ENCODE peak calls at places on chromosomes 2 and 18, in six cellular contexts. R is NCI-H69; J is activated naive CD4-positive, alpha-beta T cell treated with anti-CD3 and anti-CD28 coated beads, Interleukin-2, amount 10 ng/mL, durations not matched to agents 7 days and 5 days; I is AG10803; E is NCI-H2081; U is GM23248. F is an unnamed sample.

GRCh38 chr18:48623468-48624220 is 84.8 kb downstream of the CTIF start:
- DNase-seq in J (no peak), R (no peak), E (no peak), U (peak; percentile 86), I (peak; percentile 95), F (peak; percentile 93)

GRCh38 chr2:106130251-106130998 is 63.7 kb downstream of the UXS1 start:
- DNase-seq in J (no peak), I (no peak), R (peak; percentile 30), U (no peak), E (no peak), F (no peak)

GRCh38 chr18:6106116-6106645 is 210.9 kb upstream of the TMEM200C start:
- DNase-seq in R (peak; percentile 21), E (no peak), J (no peak), U (no peak), I (no peak), F (peak; percentile 19)

GRCh38 chr2:156005531-156005930 is 327.0 kb downstream of the NR4A2 start:
- DNase-seq in E (no peak), R (no peak), U (no peak), I (no peak), J (no peak), F (no peak)

GRCh38 chr2:73176205-73176880 is 26.0 kb upstream of the NOTO start:
- DNase-seq in U (peak; percentile 41), J (peak; percentile 27), I (peak; percentile 3), E (no peak), R (peak; percentile 25), F (no peak)

GRCh38 chr2:86808315-86809161 is 17.8 kb upstream of the CD8A start:
- DNase-seq in R (peak; percentile 86), E (peak; percentile 89), I (peak; percentile 58), J (peak; percentile 93), U (peak; percentile 80), F (peak; percentile 69)

GRCh38 chr2:170088776-170089175 is 89.2 kb upstream of the MYO3B start:
- DNase-seq in E (no peak), R (no peak), I (peak; percentile 38), J (no peak), U (peak; percentile 22), F (peak; percentile 33)

GRCh38 chr2:188666503-188666902 is 307.7 kb upstream of the COL3A1 start:
- DNase-seq in I (no peak), J (no peak), U (no peak), R (no peak), E (no peak), F (no peak)

GRCh38 chr2:165470351-165470750 is 853 bp downstream of the CSRNP3 start:
- DNase-seq in U (no peak), I (no peak), E (no peak), R (no peak), J (no peak), F (no peak)

GRCh38 chr2:172931256-172931894 is 144.3 kb upstream of the MAP3K20 start:
- DNase-seq in R (peak; percentile 76), J (no peak), I (no peak), E (no peak), U (peak; percentile 6), F (peak; percentile 83)

GRCh38 chr2:8072907-8073306 is 608.9 kb upstream of the ID2 start:
- DNase-seq in J (no peak), U (no peak), I (no peak), E (no peak), R (no peak), F (no peak)

GRCh38 chr2:42031281-42031680 is 16.5 kb upstream of the PKDCC start:
- DNase-seq in U (peak; percentile 30), I (no peak), R (no peak), E (no peak), J (no peak), F (no peak)

GRCh38 chr2:99487906-99488305 is 1.9 kb downstream of the REV1 start:
- DNase-seq in I (no peak), R (no peak), E (no peak), J (no peak), U (peak; percentile 28), F (no peak)

GRCh38 chr18:34695300-34695699 is 14.8 kb upstream of the DTNA start:
- DNase-seq in I (no peak), U (no peak), R (peak; percentile 97), E (peak; percentile 20), J (no peak), F (no peak)

GRCh38 chr18:58209326-58209725 is 165.3 kb downstream of the NEDD4L start:
- DNase-seq in I (peak; percentile 42), U (peak; percentile 51), J (no peak), E (no peak), R (no peak), F (no peak)

GRCh38 chr18:62767321-62767720 is 52.0 kb downstream of the PHLPP1 start:
- DNase-seq in J (no peak), U (peak; percentile 55), I (peak; percentile 40), E (no peak), R (no peak), F (peak; percentile 31)

GRCh38 chr18:10376735-10377134 is 77.7 kb upstream of the APCDD1 start:
- DNase-seq in I (peak; percentile 29), J (no peak), U (no peak), E (peak; percentile 77), R (peak; percentile 94), F (no peak)

GRCh38 chr2:220104871-220105351 is 477.5 kb downstream of the SLC4A3 start:
- DNase-seq in I (peak; percentile 84), U (peak; percentile 94), E (no peak), J (no peak), R (no peak), F (peak; percentile 95)

GRCh38 chr2:179311071-179311470 is 46.4 kb upstream of the SESTD1 start:
- DNase-seq in U (no peak), E (no peak), R (peak; percentile 39), I (no peak), J (no peak), F (no peak)

GRCh38 chr2:105398522-105399206 is at the start of gene FHL2:
- DNase-seq in J (peak; percentile 82), I (peak; percentile 81), U (peak; percentile 94), R (peak; percentile 78), E (peak; percentile 79), F (peak; percentile 82)

GRCh38 chr2:241540766-241541561 is 17.6 kb upstream of the BOK start:
- DNase-seq in I (peak; percentile 43), J (peak; percentile 72), E (no peak), U (peak; percentile 64), R (peak; percentile 67), F (peak; percentile 54)

GRCh38 chr2:3302751-3303582 is 74.7 kb downstream of the EIPR1 start:
- DNase-seq in I (no peak), J (no peak), R (peak; percentile 38), U (no peak), E (peak; percentile 49), F (no peak)

GRCh38 chr2:174697267-174697666 is 67.0 kb downstream of the CHRNA1 start:
- DNase-seq in J (peak; percentile 78), U (peak; percentile 78), E (peak; percentile 65), R (peak; percentile 63), I (peak; percentile 59), F (peak; percentile 52)

GRCh38 chr2:118881490-118882129 is 34.2 kb upstream of the EN1 start:
- DNase-seq in U (peak; percentile 67), I (peak; percentile 31), R (peak; percentile 65), J (peak; percentile 71), E (peak; percentile 71), F (peak; percentile 35)

GRCh38 chr2:1688161-1688560 is 56.2 kb downstream of the PXDN start:
- DNase-seq in U (no peak), R (no peak), J (no peak), E (no peak), I (no peak), F (no peak)

GRCh38 chr2:127639111-127639474 is 6.9 kb upstream of the GPR17 start:
- DNase-seq in E (no peak), J (no peak), I (no peak), R (no peak), U (no peak), F (no peak)

GRCh38 chr2:239308696-239309397 is 92.0 kb downstream of the HDAC4 start:
- DNase-seq in R (no peak), J (peak; percentile 5), I (peak; percentile 80), E (no peak), U (peak; percentile 85), F (peak; percentile 84)

GRCh38 chr2:107380912-107381311 is 445.8 kb upstream of the RGPD4 start:
- DNase-seq in J (no peak), I (no peak), U (peak; percentile 1), R (no peak), E (no peak), F (no peak)

GRCh38 chr18:7608174-7608550 is 41.0 kb downstream of the PTPRM start:
- DNase-seq in U (peak; percentile 24), R (no peak), E (no peak), I (peak; percentile 52), J (no peak), F (peak; percentile 41)

GRCh38 chr2:73092146-73092783 is 20.5 kb downstream of the RAB11FIP5 start:
- DNase-seq in J (no peak), R (no peak), E (no peak), I (no peak), U (no peak), F (no peak)

GRCh38 chr2:18662689-18663088 is 73.3 kb upstream of the NT5C1B start:
- DNase-seq in U (no peak), E (no peak), J (no peak), R (no peak), I (no peak), F (no peak)

GRCh38 chr18:60663060-60663989 is 290.8 kb upstream of the MC4R start:
- DNase-seq in J (no peak), U (no peak), R (no peak), E (no peak), I (no peak), F (no peak)

F was measured in fibroblast of the aortic adventitia.